ENCODE peak calls at places on chromosomes 7 and 10, in eight cellular contexts. T, V, Q, X, M, R, C and J are unnamed samples.

GRCh38 chr10:73586583-73586984 is 4.6 kb downstream of the USP54 start:
- DNase-seq in T (no peak), V (no peak), Q (no peak), X (no peak), M (peak; percentile 93), R (no peak), C (peak; percentile 93), J (no peak)

GRCh38 chr7:79452032-79452494 is 1.4 kb downstream of the MAGI2 start:
- DNase-seq in T (no peak), V (peak; percentile 85), Q (peak; percentile 77), X (no peak), M (peak; percentile 88), R (no peak), C (peak; percentile 97), J (no peak)

GRCh38 chr10:79116801-79117723 is 48.3 kb downstream of the ZMIZ1 start:
- DNase-seq in T (no peak), V (peak; percentile 27), Q (no peak), X (no peak), M (no peak), R (peak; percentile 69), C (no peak), J (no peak)

GRCh38 chr7:39624202-39624807 is 933 bp downstream of the RALA start:
- DNase-seq in T (no peak), V (no peak), Q (no peak), X (no peak), M (peak; percentile 51), R (no peak), C (no peak), J (no peak)

GRCh38 chr7:106402898-106403297 is 118.1 kb upstream of the NAMPT start:
- DNase-seq in T (no peak), V (no peak), Q (no peak), X (no peak), M (no peak), R (no peak), C (no peak), J (no peak)

GRCh38 chr7:85489498-85489897 is 302.6 kb upstream of the SEMA3D start:
- DNase-seq in T (peak; percentile 8), V (no peak), Q (no peak), X (no peak), M (no peak), R (no peak), C (no peak), J (no peak)

GRCh38 chr10:96208271-96208670 is 63.1 kb downstream of the BLNK start:
- DNase-seq in T (no peak), V (no peak), Q (no peak), X (no peak), M (no peak), R (peak; percentile 21), C (no peak), J (no peak)

GRCh38 chr10:130137077-130137448 is 872 bp downstream of the GLRX3 start:
- DNase-seq in T (no peak), V (no peak), Q (no peak), X (no peak), M (peak; percentile 55), R (no peak), C (peak; percentile 29), J (no peak)

GRCh38 chr7:102101111-102101551 is 185.5 kb upstream of the SH2B2 start:
- DNase-seq in T (no peak), V (no peak), Q (peak; percentile 35), X (no peak), M (no peak), R (no peak), C (no peak), J (no peak)

GRCh38 chr7:3272691-3273141 is 28.3 kb upstream of the SDK1 start:
- DNase-seq in T (peak; percentile 6), V (no peak), Q (no peak), X (no peak), M (peak; percentile 10), R (no peak), C (no peak), J (no peak)

GRCh38 chr7:22811746-22812280 is 10.8 kb downstream of the TOMM7 start:
- DNase-seq in T (no peak), V (peak; percentile 70), Q (no peak), X (no peak), M (no peak), R (no peak), C (no peak), J (no peak)

GRCh38 chr10:132546567-132547420 is 9.2 kb downstream of the INPP5A start:
- DNase-seq in T (no peak), V (no peak), Q (no peak), X (no peak), M (no peak), R (no peak), C (no peak), J (no peak)

GRCh38 chr7:158910254-158911053 is 54.1 kb downstream of the DYNC2I1 start:
- DNase-seq in T (no peak), V (peak; percentile 18), Q (no peak), X (peak; percentile 57), M (no peak), R (no peak), C (no peak), J (no peak)

GRCh38 chr7:84855758-84856157 is 331.1 kb downstream of the SEMA3D start:
- DNase-seq in T (no peak), V (no peak), Q (no peak), X (no peak), M (no peak), R (no peak), C (no peak), J (no peak)

GRCh38 chr10:17021661-17022060 is 108.0 kb downstream of the CUBN start:
- DNase-seq in T (no peak), V (peak; percentile 32), Q (peak; percentile 46), X (no peak), M (no peak), R (no peak), C (no peak), J (no peak)

GRCh38 chr10:17022898-17023297 is 106.7 kb downstream of the CUBN start:
- DNase-seq in T (no peak), V (peak; percentile 32), Q (peak; percentile 40), X (no peak), M (no peak), R (no peak), C (no peak), J (no peak)

GRCh38 chr10:17022399-17022798 is 107.2 kb downstream of the CUBN start:
- DNase-seq in T (no peak), V (peak; percentile 32), Q (peak; percentile 48), X (no peak), M (no peak), R (no peak), C (no peak), J (no peak)

GRCh38 chr10:17023386-17024298 is 106.0 kb downstream of the CUBN start:
- DNase-seq in T (peak; percentile 82), V (peak; percentile 59), Q (no peak), X (peak; percentile 32), M (peak; percentile 96), R (peak; percentile 69), C (peak; percentile 48), J (no peak)

DNA sequence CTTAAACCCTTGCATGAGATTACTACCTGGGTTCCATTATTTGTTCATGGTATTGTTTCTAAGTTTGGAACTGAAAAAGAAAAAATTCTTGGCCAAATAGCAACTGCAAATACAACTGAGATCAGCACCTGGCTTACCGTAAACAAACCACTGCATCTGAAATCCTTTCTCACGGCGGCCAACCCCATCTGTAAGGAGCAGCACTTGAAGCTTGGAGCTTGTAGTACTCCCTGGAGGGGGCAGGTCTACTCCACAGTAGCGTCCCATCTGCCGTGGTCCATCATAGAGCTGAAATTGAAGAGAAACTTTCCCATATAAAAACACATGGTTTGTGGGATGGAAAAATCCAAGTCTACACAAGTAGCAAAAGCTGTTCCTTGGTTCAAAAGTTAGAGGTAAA is 109.9 kb downstream of the CUBN start:
- DNase-seq in T (no peak), V (no peak), Q (peak; percentile 7), X (no peak), M (no peak), R (no peak), C (no peak), J (no peak)
- TF ChIP-seq POLR2AphosphoS5 in T (no peak), V (no peak), Q (no peak), X (no peak), M (no peak), R (no peak), C (no peak), J (no peak)

GRCh38 chr10:21525367-21526183 is at the start of gene SKIDA1:
- DNase-seq in T (no peak), V (peak; percentile 91), Q (peak; percentile 90), X (peak; percentile 81), M (peak; percentile 90), R (no peak), C (peak; percentile 92), J (peak; percentile 76)

GRCh38 chr10:21527634-21528451 is 2.4 kb upstream of the SKIDA1 start:
- DNase-seq in T (no peak), V (no peak), Q (no peak), X (no peak), M (peak; percentile 73), R (no peak), C (no peak), J (no peak)

GRCh38 chr10:21524526-21525366 is 736 bp downstream of the SKIDA1 start:
- DNase-seq in T (no peak), V (peak; percentile 49), Q (peak; percentile 47), X (no peak), M (peak; percentile 75), R (no peak), C (peak; percentile 61), J (no peak)

GRCh38 chr10:21526952-21527633 is 1.6 kb upstream of the SKIDA1 start:
- DNase-seq in T (no peak), V (peak; percentile 82), Q (peak; percentile 83), X (peak; percentile 68), M (peak; percentile 78), R (no peak), C (peak; percentile 70), J (no peak)

GRCh38 chr10:21526184-21526951 is 886 bp upstream of the SKIDA1 start:
- DNase-seq in T (no peak), V (peak; percentile 81), Q (peak; percentile 85), X (no peak), M (peak; percentile 70), R (no peak), C (peak; percentile 64), J (no peak)
- TF ChIP-seq EZH2 in T (no peak), V (no peak), Q (no peak), X (no peak), M (no peak), R (no peak), C (no peak), J (no peak)

DNA sequence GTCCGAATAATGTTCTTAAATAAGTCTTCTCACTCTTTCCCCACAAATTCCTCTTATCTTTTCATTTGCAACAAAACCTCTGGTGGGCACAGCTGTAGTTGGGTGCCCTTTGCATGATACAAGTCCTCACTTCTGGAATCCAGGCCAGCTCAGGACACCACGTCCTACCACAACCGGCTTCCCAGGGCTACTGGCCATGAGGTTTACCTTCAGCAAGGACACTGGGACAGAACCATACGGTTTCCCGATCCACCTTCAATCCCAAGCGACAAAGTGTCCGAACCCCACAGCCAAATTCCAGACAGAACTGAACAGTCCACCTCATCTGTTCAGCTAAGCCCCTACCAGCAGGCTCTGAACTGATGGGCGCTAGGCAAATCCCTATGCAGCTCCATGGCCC is 174.6 kb downstream of the FAM107B start:
- DNase-seq in T (no peak), V (no peak), Q (peak; percentile 19), X (no peak), M (no peak), R (no peak), C (no peak), J (no peak)
- TF ChIP-seq POLR2AphosphoS5 in T (no peak), V (no peak), Q (no peak), X (no peak), M (no peak), R (peak; percentile 64), C (no peak), J (no peak)

GRCh38 chr7:1666779-1667565 is 3.1 kb upstream of the ELFN1 start:
- DNase-seq in T (no peak), V (peak; percentile 28), Q (peak; percentile 58), X (no peak), M (no peak), R (no peak), C (no peak), J (no peak)
- TF ChIP-seq EZH2 in T (no peak), V (peak; percentile 1), Q (peak; percentile 91), X (no peak), M (peak; percentile 97), R (no peak), C (no peak), J (no peak)